ENCODE peak calls at places on chromosome 19, in five cellular contexts. One of them, this sample, is unnamed.

GRCh38 chr19:22327321-22327720 is 41.1 kb downstream of the ZNF729 start:
- DNase-seq in H9: no peak
- DNase-seq in H1: no peak
- DNase-seq in mesenchymal stem cell: no peak
- DNase-seq in trophoblast cell: no peak
- DNase-seq in this sample: no peak

GRCh38 chr19:37313335-37313627 is 57.6 kb upstream of the ZNF527 start:
- DNase-seq in H9: no peak
- DNase-seq in H1: no peak
- DNase-seq in mesenchymal stem cell: no peak
- DNase-seq in trophoblast cell: no peak
- DNase-seq in this sample: no peak

GRCh38 chr19:38514812-38515633 is 81.5 kb downstream of the RYR1 start:
- DNase-seq in H9: peak
- DNase-seq in H1: peak
- DNase-seq in mesenchymal stem cell: peak
- DNase-seq in trophoblast cell: peak
- DNase-seq in this sample: peak

GRCh38 chr19:56142087-56142787 is 1.1 kb downstream of the ZNF444 start:
- DNase-seq in H9: no peak
- DNase-seq in H1: no peak
- DNase-seq in mesenchymal stem cell: no peak
- DNase-seq in trophoblast cell: peak
- DNase-seq in this sample: no peak

GRCh38 chr19:42040031-42040430 is 30.0 kb downstream of the GRIK5 start:
- DNase-seq in H9: no peak
- DNase-seq in H1: no peak
- DNase-seq in mesenchymal stem cell: no peak
- DNase-seq in trophoblast cell: no peak
- DNase-seq in this sample: no peak

GRCh38 chr19:14563989-14564650 is 7.7 kb downstream of the NDUFB7 start:
- DNase-seq in H9: peak
- DNase-seq in H1: peak
- DNase-seq in mesenchymal stem cell: no peak
- DNase-seq in trophoblast cell: no peak
- DNase-seq in this sample: no peak

GRCh38 chr19:40257096-40257517 is 28.0 kb downstream of the AKT2 start:
- DNase-seq in H9: no peak
- DNase-seq in H1: no peak
- DNase-seq in mesenchymal stem cell: no peak
- DNase-seq in trophoblast cell: no peak
- DNase-seq in this sample: no peak

GRCh38 chr19:10270616-10271394 is at the start of gene ICAM1:
- DNase-seq in H9: peak
- DNase-seq in H1: peak
- DNase-seq in mesenchymal stem cell: peak
- DNase-seq in trophoblast cell: peak
- DNase-seq in this sample: no peak

GRCh38 chr19:50384685-50385535 is 763 bp downstream of the POLD1 start:
- DNase-seq in H9: no peak
- DNase-seq in H1: no peak
- DNase-seq in mesenchymal stem cell: peak
- DNase-seq in trophoblast cell: peak
- DNase-seq in this sample: peak

GRCh38 chr19:14021474-14021873 is 6.5 kb upstream of the RLN3 start:
- DNase-seq in H9: peak
- DNase-seq in H1: peak
- DNase-seq in mesenchymal stem cell: no peak
- DNase-seq in trophoblast cell: no peak
- DNase-seq in this sample: no peak

GRCh38 chr19:3862826-3863500 is 5.9 kb downstream of the ZFR2 start:
- DNase-seq in H9: no peak
- DNase-seq in H1: no peak
- DNase-seq in mesenchymal stem cell: no peak
- DNase-seq in trophoblast cell: no peak
- DNase-seq in this sample: no peak

GRCh38 chr19:1992759-1993260 is 22.7 kb downstream of the BTBD2 start:
- DNase-seq in H9: peak
- DNase-seq in H1: peak
- DNase-seq in mesenchymal stem cell: no peak
- DNase-seq in trophoblast cell: peak
- DNase-seq in this sample: no peak

GRCh38 chr19:41575998-41576397 is at the start of gene CEACAM21:
- DNase-seq in H9: no peak
- DNase-seq in H1: no peak
- DNase-seq in mesenchymal stem cell: no peak
- DNase-seq in trophoblast cell: peak
- DNase-seq in this sample: no peak

GRCh38 chr19:36488816-36489138 is 584 bp downstream of the ZNF566 start:
- DNase-seq in H9: no peak
- DNase-seq in H1: no peak
- DNase-seq in mesenchymal stem cell: no peak
- DNase-seq in trophoblast cell: no peak
- DNase-seq in this sample: no peak

GRCh38 chr19:40603071-40603718 is 2.0 kb downstream of the LTBP4 start:
- DNase-seq in H9: no peak
- DNase-seq in H1: no peak
- DNase-seq in mesenchymal stem cell: peak
- DNase-seq in trophoblast cell: peak
- DNase-seq in this sample: no peak

DNA sequence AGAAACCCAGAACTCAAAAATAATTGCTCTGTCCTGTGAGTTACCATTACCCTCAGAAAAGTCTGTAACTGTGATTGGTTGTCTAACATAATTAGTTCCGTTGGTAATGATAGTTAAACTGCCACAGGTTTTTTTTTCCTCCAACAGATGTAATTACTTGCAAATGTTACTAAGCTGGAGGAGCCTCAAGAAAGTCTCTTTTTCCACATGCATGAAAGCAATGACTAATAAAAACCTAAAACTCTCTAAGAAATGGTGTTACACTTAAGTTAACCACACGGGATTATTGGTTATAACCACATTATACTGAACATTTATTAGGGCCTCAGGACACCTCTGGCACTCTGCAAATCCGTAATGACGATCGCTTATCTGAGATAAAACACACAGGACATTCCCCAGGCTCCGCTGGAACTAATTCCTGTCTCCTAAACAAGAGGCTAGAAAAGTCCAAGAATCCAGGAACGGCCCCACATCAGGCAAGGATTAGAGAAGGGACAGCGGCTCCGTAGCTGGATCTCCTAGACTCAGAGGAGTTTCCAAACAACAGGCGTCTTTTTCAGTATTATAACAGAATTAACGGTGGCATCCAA is 753 bp downstream of the ZNF235 start:
- DNase-seq in H9: no peak
- DNase-seq in H1: no peak
- DNase-seq in mesenchymal stem cell: peak
- DNase-seq in trophoblast cell: peak
- DNase-seq in this sample: peak
- H2AFZ ChIP-seq in H9: no peak
- H2AFZ ChIP-seq in H1: peak
- H2AFZ ChIP-seq in mesenchymal stem cell: no peak
- H2AFZ ChIP-seq in trophoblast cell: no peak
- H2AFZ ChIP-seq in this sample: peak

DNA sequence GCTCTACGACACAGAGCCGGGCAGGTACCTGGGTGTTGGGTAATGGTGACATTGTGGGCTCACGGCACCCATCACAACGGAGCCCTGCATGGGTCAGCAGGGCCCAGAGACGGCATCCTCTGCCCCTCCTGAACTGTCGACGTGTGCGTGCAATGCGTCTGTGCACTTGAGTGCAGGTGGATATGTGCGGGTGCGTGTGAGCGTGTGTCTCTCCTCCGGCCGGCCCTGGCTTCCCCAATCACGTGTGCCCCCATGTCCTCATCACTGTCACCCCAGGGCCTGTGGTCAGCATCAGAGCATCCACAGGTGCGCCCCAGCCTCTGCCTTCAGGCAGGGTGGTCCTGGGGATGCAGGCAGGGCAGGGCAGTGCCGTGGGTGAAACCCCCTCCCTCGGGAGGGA is 37.2 kb upstream of the TPM4 start:
- DNase-seq in H9: no peak
- DNase-seq in H1: no peak
- DNase-seq in mesenchymal stem cell: no peak
- DNase-seq in trophoblast cell: no peak
- DNase-seq in this sample: no peak
- H2BK5ac ChIP-seq in H9: no peak
- H2BK5ac ChIP-seq in H1: no peak
- H2BK5ac ChIP-seq in mesenchymal stem cell: no peak
- H2BK5ac ChIP-seq in trophoblast cell: no peak
- H2BK5ac ChIP-seq in this sample: no peak

GRCh38 chr19:18165794-18166544 is 7.6 kb upstream of the IFI30 start:
- DNase-seq in H9: no peak
- DNase-seq in H1: no peak
- DNase-seq in mesenchymal stem cell: no peak
- DNase-seq in trophoblast cell: no peak
- DNase-seq in this sample: no peak

GRCh38 chr19:18167011-18167410 is 6.6 kb upstream of the IFI30 start:
- DNase-seq in H9: no peak
- DNase-seq in H1: no peak
- DNase-seq in mesenchymal stem cell: no peak
- DNase-seq in trophoblast cell: no peak
- DNase-seq in this sample: no peak

GRCh38 chr19:18170714-18171255 is 2.8 kb upstream of the IFI30 start:
- DNase-seq in H9: no peak
- DNase-seq in H1: no peak
- DNase-seq in mesenchymal stem cell: no peak
- DNase-seq in trophoblast cell: peak
- DNase-seq in this sample: no peak

GRCh38 chr19:18167975-18168645 is 5.5 kb upstream of the IFI30 start:
- DNase-seq in H9: no peak
- DNase-seq in H1: peak
- DNase-seq in mesenchymal stem cell: peak
- DNase-seq in trophoblast cell: peak
- DNase-seq in this sample: no peak

DNA sequence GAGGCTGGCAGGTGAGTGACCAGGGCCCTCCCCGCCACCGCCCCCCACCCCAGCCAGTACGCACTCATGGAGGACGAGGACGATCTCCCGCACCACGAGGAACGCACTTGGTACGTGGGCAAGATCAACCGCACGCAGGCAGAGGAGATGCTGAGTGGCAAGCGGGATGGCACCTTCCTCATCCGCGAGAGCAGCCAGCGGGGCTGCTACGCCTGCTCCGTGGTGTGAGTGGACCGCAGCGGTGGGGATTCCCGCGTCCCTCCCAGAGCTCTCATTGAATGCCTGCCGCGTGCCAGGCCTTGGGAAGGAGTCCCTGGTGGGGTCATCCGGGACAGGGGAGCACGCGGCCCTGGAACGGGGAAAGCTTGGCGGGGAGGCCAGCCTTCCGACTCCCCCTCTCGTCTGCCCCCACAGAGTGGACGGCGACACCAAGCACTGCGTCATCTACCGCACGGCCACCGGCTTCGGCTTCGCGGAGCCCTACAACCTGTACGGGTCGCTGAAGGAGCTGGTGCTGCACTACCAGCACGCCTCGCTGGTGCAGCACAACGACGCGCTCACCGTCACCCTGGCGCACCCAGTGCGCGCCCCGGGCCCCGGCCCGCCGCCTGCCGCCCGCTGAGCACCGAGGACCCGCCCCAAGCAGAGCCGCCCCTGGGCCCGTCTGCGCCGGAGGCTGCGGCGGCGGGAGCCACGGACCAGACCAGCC is 4.8 kb upstream of the IFI30 start:
- DNase-seq in H9: no peak
- DNase-seq in H1: no peak
- DNase-seq in mesenchymal stem cell: no peak
- DNase-seq in trophoblast cell: no peak
- DNase-seq in this sample: no peak
- H2BK12ac ChIP-seq in H9: no peak
- H2BK12ac ChIP-seq in H1: peak
- H2BK12ac ChIP-seq in mesenchymal stem cell: no peak
- H2BK12ac ChIP-seq in trophoblast cell: no peak
- H2BK12ac ChIP-seq in this sample: no peak

DNA sequence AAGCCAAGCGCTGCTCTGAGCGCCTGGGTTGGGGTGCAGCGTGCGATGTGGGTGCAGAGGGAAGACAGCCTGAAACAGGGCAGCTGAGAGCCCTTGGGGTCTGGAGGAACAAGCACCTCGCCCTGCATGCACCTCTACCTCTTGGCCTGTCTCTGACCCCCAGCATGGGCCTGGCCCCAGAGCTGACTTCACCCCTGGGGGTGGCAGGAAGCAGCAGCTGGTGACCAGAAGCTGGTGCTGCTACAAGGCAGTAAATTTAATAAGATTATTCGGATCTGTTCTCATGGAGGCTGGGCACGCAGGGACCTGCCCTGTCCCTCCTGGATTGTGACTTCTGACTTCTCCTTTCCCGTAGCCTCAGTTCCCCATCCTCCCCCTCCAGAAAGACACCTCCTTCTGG is 5.2 kb downstream of the GNG8 start:
- DNase-seq in H9: no peak
- DNase-seq in H1: no peak
- DNase-seq in mesenchymal stem cell: no peak
- DNase-seq in trophoblast cell: no peak
- DNase-seq in this sample: no peak
- H2AFZ ChIP-seq in H9: no peak
- H2AFZ ChIP-seq in H1: no peak
- H2AFZ ChIP-seq in mesenchymal stem cell: no peak
- H2AFZ ChIP-seq in trophoblast cell: no peak
- H2AFZ ChIP-seq in this sample: peak

GRCh38 chr19:325173-325936 is 19.2 kb downstream of the MIER2 start:
- DNase-seq in H9: no peak
- DNase-seq in H1: no peak
- DNase-seq in mesenchymal stem cell: no peak
- DNase-seq in trophoblast cell: no peak
- DNase-seq in this sample: no peak

GRCh38 chr19:327291-328024 is 17.1 kb downstream of the MIER2 start:
- DNase-seq in H9: no peak
- DNase-seq in H1: no peak
- DNase-seq in mesenchymal stem cell: no peak
- DNase-seq in trophoblast cell: no peak
- DNase-seq in this sample: no peak

GRCh38 chr19:328025-328505 is 16.5 kb downstream of the MIER2 start:
- DNase-seq in H9: no peak
- DNase-seq in H1: no peak
- DNase-seq in mesenchymal stem cell: no peak
- DNase-seq in trophoblast cell: no peak
- DNase-seq in this sample: no peak

GRCh38 chr19:325937-326565 is 18.5 kb downstream of the MIER2 start:
- DNase-seq in H9: no peak
- DNase-seq in H1: no peak
- DNase-seq in mesenchymal stem cell: no peak
- DNase-seq in trophoblast cell: no peak
- DNase-seq in this sample: no peak

GRCh38 chr19:326851-327250 is 17.7 kb downstream of the MIER2 start:
- DNase-seq in H9: no peak
- DNase-seq in H1: no peak
- DNase-seq in mesenchymal stem cell: no peak
- DNase-seq in trophoblast cell: no peak
- DNase-seq in this sample: no peak
- H2BK5ac ChIP-seq in H9: no peak
- H2BK5ac ChIP-seq in H1: no peak
- H2BK5ac ChIP-seq in mesenchymal stem cell: no peak
- H2BK5ac ChIP-seq in trophoblast cell: no peak
- H2BK5ac ChIP-seq in this sample: no peak

This sample was measured in neuronal stem cell.